ENCODE peak calls at places on chromosome 7, in five cellular contexts. One of them, this sample, is unnamed.

GRCh38 chr7:3206101-3206500 is 95.0 kb upstream of the SDK1 start:
- DNase-seq in HCT116: no peak
- DNase-seq in IMR-90: no peak
- DNase-seq in HepG2: no peak
- DNase-seq in H1: no peak
- DNase-seq in this sample: no peak

GRCh38 chr7:96319444-96319843 is 2.5 kb downstream of the SLC25A13 start:
- DNase-seq in H1: no peak
- DNase-seq in IMR-90: no peak
- DNase-seq in HCT116: no peak
- DNase-seq in HepG2: no peak
- DNase-seq in this sample: no peak

GRCh38 chr7:140039896-140040295 is 22.9 kb downstream of the PARP12 start:
- DNase-seq in HepG2: no peak
- DNase-seq in HCT116: no peak
- DNase-seq in IMR-90: no peak
- DNase-seq in H1: no peak
- DNase-seq in this sample: no peak

GRCh38 chr7:141154131-141154732 is 80.4 kb downstream of the TMEM178B start:
- DNase-seq in IMR-90: no peak
- DNase-seq in HCT116: no peak
- DNase-seq in H1: no peak
- DNase-seq in HepG2: no peak
- DNase-seq in this sample: no peak

GRCh38 chr7:30171753-30172447 is 37.1 kb downstream of the MTURN start:
- DNase-seq in IMR-90: peak
- DNase-seq in HCT116: no peak
- DNase-seq in HepG2: no peak
- DNase-seq in H1: no peak
- DNase-seq in this sample: no peak

GRCh38 chr7:27185013-27185707 is at the start of gene HOXA11:
- DNase-seq in HCT116: no peak
- DNase-seq in H1: peak
- DNase-seq in HepG2: no peak
- DNase-seq in IMR-90: peak
- DNase-seq in this sample: no peak

GRCh38 chr7:6495597-6496262 is 48.0 kb upstream of the DAGLB start:
- DNase-seq in IMR-90: peak
- DNase-seq in HepG2: no peak
- DNase-seq in HCT116: no peak
- DNase-seq in H1: no peak
- DNase-seq in this sample: no peak

GRCh38 chr7:85175217-85175616 is 11.6 kb downstream of the SEMA3D start:
- DNase-seq in HCT116: no peak
- DNase-seq in H1: no peak
- DNase-seq in HepG2: no peak
- DNase-seq in IMR-90: peak
- DNase-seq in this sample: no peak

GRCh38 chr7:1925349-1925748 is 255.3 kb downstream of the ELFN1 start:
- DNase-seq in HCT116: no peak
- DNase-seq in HepG2: peak
- DNase-seq in H1: no peak
- DNase-seq in IMR-90: no peak
- DNase-seq in this sample: peak

GRCh38 chr7:99031496-99031895 is 112.4 kb downstream of the SMURF1 start:
- DNase-seq in IMR-90: no peak
- DNase-seq in H1: no peak
- DNase-seq in HCT116: no peak
- DNase-seq in HepG2: no peak
- DNase-seq in this sample: no peak

GRCh38 chr7:37092548-37092947 is 356.1 kb downstream of the ELMO1 start:
- DNase-seq in HCT116: no peak
- DNase-seq in IMR-90: no peak
- DNase-seq in H1: no peak
- DNase-seq in HepG2: no peak
- DNase-seq in this sample: no peak

GRCh38 chr7:42750142-42750541 is 161.7 kb downstream of the C7orf25 start:
- DNase-seq in H1: no peak
- DNase-seq in HepG2: no peak
- DNase-seq in HCT116: no peak
- DNase-seq in IMR-90: no peak
- DNase-seq in this sample: no peak

GRCh38 chr7:116041615-116042014 is 11.1 kb upstream of the TFEC start:
- DNase-seq in HepG2: no peak
- DNase-seq in HCT116: no peak
- DNase-seq in IMR-90: no peak
- DNase-seq in H1: no peak
- DNase-seq in this sample: no peak

GRCh38 chr7:28291559-28291958 is 111.0 kb upstream of the JAZF1 start:
- DNase-seq in IMR-90: no peak
- DNase-seq in HCT116: no peak
- DNase-seq in H1: peak
- DNase-seq in HepG2: no peak
- DNase-seq in this sample: no peak

GRCh38 chr7:11060883-11061282 is 87.2 kb downstream of the PHF14 start:
- DNase-seq in HepG2: no peak
- DNase-seq in HCT116: no peak
- DNase-seq in H1: no peak
- DNase-seq in IMR-90: no peak
- DNase-seq in this sample: no peak

GRCh38 chr7:1557771-1558170 is 1.8 kb upstream of the TMEM184A start:
- DNase-seq in HepG2: no peak
- DNase-seq in H1: no peak
- DNase-seq in HCT116: no peak
- DNase-seq in IMR-90: no peak
- DNase-seq in this sample: no peak

GRCh38 chr7:72709909-72710308 is 118.1 kb downstream of the TYW1B start:
- DNase-seq in HepG2: no peak
- DNase-seq in IMR-90: peak
- DNase-seq in H1: no peak
- DNase-seq in HCT116: no peak
- DNase-seq in this sample: no peak

GRCh38 chr7:23290993-23291392 is 8.1 kb upstream of the MALSU1 start:
- DNase-seq in HCT116: no peak
- DNase-seq in IMR-90: no peak
- DNase-seq in H1: no peak
- DNase-seq in HepG2: no peak
- DNase-seq in this sample: no peak

GRCh38 chr7:118452128-118452527 is 227.6 kb downstream of the ANKRD7 start:
- DNase-seq in IMR-90: no peak
- DNase-seq in H1: no peak
- DNase-seq in HCT116: no peak
- DNase-seq in HepG2: no peak
- DNase-seq in this sample: no peak

GRCh38 chr7:27793780-27794179 is 53.8 kb downstream of the TAX1BP1 start:
- DNase-seq in H1: no peak
- DNase-seq in HepG2: no peak
- DNase-seq in IMR-90: peak
- DNase-seq in HCT116: no peak
- DNase-seq in this sample: no peak

GRCh38 chr7:42319631-42320030 is 82.6 kb upstream of the GLI3 start:
- DNase-seq in IMR-90: no peak
- DNase-seq in H1: no peak
- DNase-seq in HepG2: no peak
- DNase-seq in HCT116: no peak
- DNase-seq in this sample: no peak

GRCh38 chr7:32892521-32893224 is 1.1 kb upstream of the KBTBD2 start:
- DNase-seq in HCT116: peak
- DNase-seq in H1: no peak
- DNase-seq in HepG2: no peak
- DNase-seq in IMR-90: peak
- DNase-seq in this sample: no peak

GRCh38 chr7:94769726-94770125 is 113.8 kb upstream of the SGCE start:
- DNase-seq in H1: no peak
- DNase-seq in IMR-90: no peak
- DNase-seq in HCT116: no peak
- DNase-seq in HepG2: no peak
- DNase-seq in this sample: no peak

GRCh38 chr7:24828871-24829661 is 71.8 kb upstream of the GSDME start:
- DNase-seq in HCT116: no peak
- DNase-seq in HepG2: no peak
- DNase-seq in H1: no peak
- DNase-seq in IMR-90: no peak
- DNase-seq in this sample: no peak

GRCh38 chr7:92925876-92926696 is 89.7 kb upstream of the CDK6 start:
- DNase-seq in H1: peak
- DNase-seq in IMR-90: peak
- DNase-seq in HCT116: no peak
- DNase-seq in HepG2: peak
- DNase-seq in this sample: no peak

GRCh38 chr7:46681865-46682503 is 760.9 kb upstream of the IGFBP3 start:
- DNase-seq in IMR-90: no peak
- DNase-seq in HCT116: no peak
- DNase-seq in HepG2: no peak
- DNase-seq in H1: no peak
- DNase-seq in this sample: no peak
- TF ChIP-seq RAD21 in IMR-90: no peak
- TF ChIP-seq RAD21 in HCT116: peak
- TF ChIP-seq RAD21 in HepG2: no peak
- TF ChIP-seq RAD21 in H1: peak
- TF ChIP-seq RAD21 in this sample: no peak

GRCh38 chr7:134730359-134730758 is 49.1 kb upstream of the CALD1 start:
- DNase-seq in HCT116: no peak
- DNase-seq in H1: no peak
- DNase-seq in HepG2: no peak
- DNase-seq in IMR-90: peak
- DNase-seq in this sample: no peak
- TF ChIP-seq RAD21 in HCT116: no peak
- TF ChIP-seq RAD21 in H1: no peak
- TF ChIP-seq RAD21 in HepG2: no peak
- TF ChIP-seq RAD21 in IMR-90: no peak
- TF ChIP-seq RAD21 in this sample: no peak

GRCh38 chr7:142389544-142389943 is 131.7 kb upstream of the PRSS58 start:
- DNase-seq in HepG2: peak
- DNase-seq in H1: no peak
- DNase-seq in IMR-90: peak
- DNase-seq in HCT116: no peak
- DNase-seq in this sample: no peak

GRCh38 chr7:142381727-142382409 is 124.0 kb upstream of the PRSS58 start:
- DNase-seq in HepG2: no peak
- DNase-seq in H1: no peak
- DNase-seq in IMR-90: no peak
- DNase-seq in HCT116: no peak
- DNase-seq in this sample: no peak

GRCh38 chr7:142383826-142384507 is 126.1 kb upstream of the PRSS58 start:
- DNase-seq in HepG2: no peak
- DNase-seq in H1: no peak
- DNase-seq in IMR-90: no peak
- DNase-seq in HCT116: no peak
- DNase-seq in this sample: no peak

GRCh38 chr7:142384508-142384922 is 126.7 kb upstream of the PRSS58 start:
- DNase-seq in IMR-90: peak
- DNase-seq in HCT116: no peak
- DNase-seq in HepG2: no peak
- DNase-seq in H1: no peak
- DNase-seq in this sample: no peak

GRCh38 chr7:142385528-142386340 is 127.9 kb upstream of the PRSS58 start:
- DNase-seq in IMR-90: peak
- DNase-seq in HepG2: peak
- DNase-seq in HCT116: peak
- DNase-seq in H1: peak
- DNase-seq in this sample: peak
- TF ChIP-seq RAD21 in IMR-90: peak
- TF ChIP-seq RAD21 in HepG2: no peak
- TF ChIP-seq RAD21 in HCT116: peak
- TF ChIP-seq RAD21 in H1: peak
- TF ChIP-seq RAD21 in this sample: peak

GRCh38 chr7:40572810-40573470 is 438.1 kb downstream of the SUGCT start:
- DNase-seq in HCT116: no peak
- DNase-seq in H1: no peak
- DNase-seq in HepG2: no peak
- DNase-seq in IMR-90: peak
- DNase-seq in this sample: no peak
- TF ChIP-seq RAD21 in HCT116: no peak
- TF ChIP-seq RAD21 in H1: no peak
- TF ChIP-seq RAD21 in HepG2: no peak
- TF ChIP-seq RAD21 in IMR-90: no peak
- TF ChIP-seq RAD21 in this sample: no peak

DNA sequence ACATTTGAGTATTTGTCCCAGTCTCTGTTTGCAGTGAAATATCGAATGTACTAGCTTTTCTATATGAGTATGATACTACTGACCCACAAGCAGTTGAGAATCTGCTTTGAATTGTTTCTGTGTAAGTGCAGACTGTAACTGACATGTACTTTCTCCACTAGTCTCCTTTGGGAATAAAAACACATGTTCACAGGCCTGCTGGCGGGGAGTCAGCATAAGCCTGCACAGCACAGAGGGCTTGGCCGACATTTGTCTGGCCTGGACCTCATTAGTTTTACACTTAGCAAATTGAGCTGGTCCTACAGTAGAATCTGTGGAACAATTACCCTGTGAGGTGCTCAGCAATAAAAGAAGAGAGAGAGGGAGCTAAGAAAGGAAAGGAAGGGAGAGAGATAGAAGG is 72.7 kb downstream of the ITGB8 start:
- DNase-seq in HepG2: no peak
- DNase-seq in HCT116: no peak
- DNase-seq in IMR-90: no peak
- DNase-seq in H1: no peak
- DNase-seq in this sample: no peak
- TF ChIP-seq RAD21 in HepG2: no peak
- TF ChIP-seq RAD21 in HCT116: no peak
- TF ChIP-seq RAD21 in IMR-90: no peak
- TF ChIP-seq RAD21 in H1: no peak
- TF ChIP-seq RAD21 in this sample: no peak

GRCh38 chr7:100832281-100832633 is 4.9 kb upstream of the EPHB4 start:
- DNase-seq in IMR-90: no peak
- DNase-seq in HCT116: no peak
- DNase-seq in H1: no peak
- DNase-seq in HepG2: no peak
- DNase-seq in this sample: no peak

GRCh38 chr7:100827330-100828226 is at the start of gene EPHB4:
- DNase-seq in H1: peak
- DNase-seq in HCT116: peak
- DNase-seq in HepG2: peak
- DNase-seq in IMR-90: peak
- DNase-seq in this sample: peak

GRCh38 chr7:100826546-100827329 is 585 bp downstream of the EPHB4 start:
- DNase-seq in HCT116: no peak
- DNase-seq in HepG2: no peak
- DNase-seq in IMR-90: no peak
- DNase-seq in H1: peak
- DNase-seq in this sample: no peak

GRCh38 chr7:100830396-100830795 is 3.1 kb upstream of the EPHB4 start:
- DNase-seq in H1: no peak
- DNase-seq in HCT116: no peak
- DNase-seq in HepG2: no peak
- DNase-seq in IMR-90: no peak
- DNase-seq in this sample: no peak

GRCh38 chr7:100829150-100829716 is 1.9 kb upstream of the EPHB4 start:
- DNase-seq in HCT116: no peak
- DNase-seq in HepG2: no peak
- DNase-seq in IMR-90: no peak
- DNase-seq in H1: no peak
- DNase-seq in this sample: no peak
- TF ChIP-seq RAD21 in HCT116: no peak
- TF ChIP-seq RAD21 in HepG2: no peak
- TF ChIP-seq RAD21 in IMR-90: no peak
- TF ChIP-seq RAD21 in H1: no peak
- TF ChIP-seq RAD21 in this sample: no peak

GRCh38 chr7:122632238-122632637 is 66.7 kb downstream of the RNF133 start:
- DNase-seq in IMR-90: no peak
- DNase-seq in HepG2: no peak
- DNase-seq in HCT116: no peak
- DNase-seq in H1: no peak
- DNase-seq in this sample: no peak
- TF ChIP-seq RAD21 in IMR-90: no peak
- TF ChIP-seq RAD21 in HepG2: no peak
- TF ChIP-seq RAD21 in HCT116: no peak
- TF ChIP-seq RAD21 in H1: no peak
- TF ChIP-seq RAD21 in this sample: no peak

This sample was measured in A549.